ENCODE peak calls at places on chromosome 5, in nine cellular contexts. One of them, this sample, is unnamed.

GRCh38 chr5:38329132-38329715 is 70.9 kb downstream of the EGFLAM start:
- DNase-seq in activated T-helper 1 cell treated with anti-CD3 and anti-CD28 coated beads, Interleukin-2, amount 50 U/mL, for 16 hours: no peak
- DNase-seq in prostate gland: no peak
- DNase-seq in Calu3: peak
- DNase-seq in spleen: no peak
- DNase-seq in activated CD4-positive, alpha-beta T cell treated with anti-CD3 and anti-CD28 coated beads for 24 hours: no peak
- DNase-seq in dorsolateral prefrontal cortex: no peak
- DNase-seq in epithelial cell of prostate: no peak
- DNase-seq in stimulated activated CD8-positive, alpha-beta memory T cell treated with anti-CD3 and anti-CD28 coated beads, Interleukin-2, amount 100 ng/mL, for 48 hours: no peak
- DNase-seq in this sample: no peak

GRCh38 chr5:14718778-14719177 is 54.3 kb downstream of the OTULIN start:
- DNase-seq in activated T-helper 1 cell treated with anti-CD3 and anti-CD28 coated beads, Interleukin-2, amount 50 U/mL, for 16 hours: no peak
- DNase-seq in prostate gland: no peak
- DNase-seq in Calu3: no peak
- DNase-seq in spleen: no peak
- DNase-seq in activated CD4-positive, alpha-beta T cell treated with anti-CD3 and anti-CD28 coated beads for 24 hours: no peak
- DNase-seq in dorsolateral prefrontal cortex: no peak
- DNase-seq in epithelial cell of prostate: no peak
- DNase-seq in stimulated activated CD8-positive, alpha-beta memory T cell treated with anti-CD3 and anti-CD28 coated beads, Interleukin-2, amount 100 ng/mL, for 48 hours: no peak
- DNase-seq in this sample: no peak

GRCh38 chr5:68699966-68700365 is 393.8 kb upstream of the SLC30A5 start:
- DNase-seq in activated T-helper 1 cell treated with anti-CD3 and anti-CD28 coated beads, Interleukin-2, amount 50 U/mL, for 16 hours: no peak
- DNase-seq in prostate gland: no peak
- DNase-seq in Calu3: no peak
- DNase-seq in spleen: no peak
- DNase-seq in activated CD4-positive, alpha-beta T cell treated with anti-CD3 and anti-CD28 coated beads for 24 hours: no peak
- DNase-seq in dorsolateral prefrontal cortex: no peak
- DNase-seq in epithelial cell of prostate: no peak
- DNase-seq in stimulated activated CD8-positive, alpha-beta memory T cell treated with anti-CD3 and anti-CD28 coated beads, Interleukin-2, amount 100 ng/mL, for 48 hours: no peak
- DNase-seq in this sample: no peak

GRCh38 chr5:128491291-128491690 is 46.8 kb downstream of the FBN2 start:
- DNase-seq in activated T-helper 1 cell treated with anti-CD3 and anti-CD28 coated beads, Interleukin-2, amount 50 U/mL, for 16 hours: no peak
- DNase-seq in prostate gland: no peak
- DNase-seq in Calu3: no peak
- DNase-seq in spleen: no peak
- DNase-seq in activated CD4-positive, alpha-beta T cell treated with anti-CD3 and anti-CD28 coated beads for 24 hours: no peak
- DNase-seq in dorsolateral prefrontal cortex: no peak
- DNase-seq in epithelial cell of prostate: no peak
- DNase-seq in stimulated activated CD8-positive, alpha-beta memory T cell treated with anti-CD3 and anti-CD28 coated beads, Interleukin-2, amount 100 ng/mL, for 48 hours: no peak
- DNase-seq in this sample: no peak

GRCh38 chr5:19928556-19929421 is 59.2 kb downstream of the CDH18 start:
- DNase-seq in activated T-helper 1 cell treated with anti-CD3 and anti-CD28 coated beads, Interleukin-2, amount 50 U/mL, for 16 hours: no peak
- DNase-seq in prostate gland: no peak
- DNase-seq in Calu3: no peak
- DNase-seq in spleen: no peak
- DNase-seq in activated CD4-positive, alpha-beta T cell treated with anti-CD3 and anti-CD28 coated beads for 24 hours: no peak
- DNase-seq in dorsolateral prefrontal cortex: no peak
- DNase-seq in epithelial cell of prostate: peak
- DNase-seq in stimulated activated CD8-positive, alpha-beta memory T cell treated with anti-CD3 and anti-CD28 coated beads, Interleukin-2, amount 100 ng/mL, for 48 hours: no peak
- DNase-seq in this sample: no peak

GRCh38 chr5:150516011-150516410 is 8.1 kb downstream of the NDST1 start:
- DNase-seq in activated T-helper 1 cell treated with anti-CD3 and anti-CD28 coated beads, Interleukin-2, amount 50 U/mL, for 16 hours: no peak
- DNase-seq in prostate gland: no peak
- DNase-seq in Calu3: peak
- DNase-seq in spleen: no peak
- DNase-seq in activated CD4-positive, alpha-beta T cell treated with anti-CD3 and anti-CD28 coated beads for 24 hours: no peak
- DNase-seq in dorsolateral prefrontal cortex: peak
- DNase-seq in epithelial cell of prostate: no peak
- DNase-seq in stimulated activated CD8-positive, alpha-beta memory T cell treated with anti-CD3 and anti-CD28 coated beads, Interleukin-2, amount 100 ng/mL, for 48 hours: no peak
- DNase-seq in this sample: no peak

GRCh38 chr5:167255931-167256330 is 1035.5 kb upstream of the WWC1 start:
- DNase-seq in activated T-helper 1 cell treated with anti-CD3 and anti-CD28 coated beads, Interleukin-2, amount 50 U/mL, for 16 hours: no peak
- DNase-seq in prostate gland: no peak
- DNase-seq in Calu3: no peak
- DNase-seq in spleen: no peak
- DNase-seq in activated CD4-positive, alpha-beta T cell treated with anti-CD3 and anti-CD28 coated beads for 24 hours: no peak
- DNase-seq in dorsolateral prefrontal cortex: no peak
- DNase-seq in epithelial cell of prostate: no peak
- DNase-seq in stimulated activated CD8-positive, alpha-beta memory T cell treated with anti-CD3 and anti-CD28 coated beads, Interleukin-2, amount 100 ng/mL, for 48 hours: no peak
- DNase-seq in this sample: no peak

GRCh38 chr5:54895816-54896341 is 89.5 kb downstream of the ESM1 start:
- DNase-seq in activated T-helper 1 cell treated with anti-CD3 and anti-CD28 coated beads, Interleukin-2, amount 50 U/mL, for 16 hours: no peak
- DNase-seq in prostate gland: peak
- DNase-seq in Calu3: peak
- DNase-seq in spleen: no peak
- DNase-seq in activated CD4-positive, alpha-beta T cell treated with anti-CD3 and anti-CD28 coated beads for 24 hours: no peak
- DNase-seq in dorsolateral prefrontal cortex: peak
- DNase-seq in epithelial cell of prostate: no peak
- DNase-seq in stimulated activated CD8-positive, alpha-beta memory T cell treated with anti-CD3 and anti-CD28 coated beads, Interleukin-2, amount 100 ng/mL, for 48 hours: no peak
- DNase-seq in this sample: no peak

GRCh38 chr5:79408028-79408427 is 105.9 kb downstream of the HOMER1 start:
- DNase-seq in activated T-helper 1 cell treated with anti-CD3 and anti-CD28 coated beads, Interleukin-2, amount 50 U/mL, for 16 hours: no peak
- DNase-seq in prostate gland: no peak
- DNase-seq in Calu3: no peak
- DNase-seq in spleen: no peak
- DNase-seq in activated CD4-positive, alpha-beta T cell treated with anti-CD3 and anti-CD28 coated beads for 24 hours: no peak
- DNase-seq in dorsolateral prefrontal cortex: no peak
- DNase-seq in epithelial cell of prostate: no peak
- DNase-seq in stimulated activated CD8-positive, alpha-beta memory T cell treated with anti-CD3 and anti-CD28 coated beads, Interleukin-2, amount 100 ng/mL, for 48 hours: no peak
- DNase-seq in this sample: no peak

GRCh38 chr5:27124590-27124989 is 86.2 kb upstream of the CDH9 start:
- DNase-seq in activated T-helper 1 cell treated with anti-CD3 and anti-CD28 coated beads, Interleukin-2, amount 50 U/mL, for 16 hours: no peak
- DNase-seq in prostate gland: no peak
- DNase-seq in Calu3: peak
- DNase-seq in spleen: no peak
- DNase-seq in activated CD4-positive, alpha-beta T cell treated with anti-CD3 and anti-CD28 coated beads for 24 hours: no peak
- DNase-seq in dorsolateral prefrontal cortex: no peak
- DNase-seq in epithelial cell of prostate: no peak
- DNase-seq in stimulated activated CD8-positive, alpha-beta memory T cell treated with anti-CD3 and anti-CD28 coated beads, Interleukin-2, amount 100 ng/mL, for 48 hours: no peak
- DNase-seq in this sample: no peak

GRCh38 chr5:157558089-157558595 is 17.4 kb downstream of the ADAM19 start:
- DNase-seq in activated T-helper 1 cell treated with anti-CD3 and anti-CD28 coated beads, Interleukin-2, amount 50 U/mL, for 16 hours: no peak
- DNase-seq in prostate gland: no peak
- DNase-seq in Calu3: no peak
- DNase-seq in spleen: no peak
- DNase-seq in activated CD4-positive, alpha-beta T cell treated with anti-CD3 and anti-CD28 coated beads for 24 hours: no peak
- DNase-seq in dorsolateral prefrontal cortex: no peak
- DNase-seq in epithelial cell of prostate: peak
- DNase-seq in stimulated activated CD8-positive, alpha-beta memory T cell treated with anti-CD3 and anti-CD28 coated beads, Interleukin-2, amount 100 ng/mL, for 48 hours: no peak
- DNase-seq in this sample: no peak

GRCh38 chr5:71699233-71699632 is 19.8 kb upstream of the CARTPT start:
- DNase-seq in activated T-helper 1 cell treated with anti-CD3 and anti-CD28 coated beads, Interleukin-2, amount 50 U/mL, for 16 hours: no peak
- DNase-seq in prostate gland: no peak
- DNase-seq in Calu3: no peak
- DNase-seq in spleen: no peak
- DNase-seq in activated CD4-positive, alpha-beta T cell treated with anti-CD3 and anti-CD28 coated beads for 24 hours: no peak
- DNase-seq in dorsolateral prefrontal cortex: no peak
- DNase-seq in epithelial cell of prostate: peak
- DNase-seq in stimulated activated CD8-positive, alpha-beta memory T cell treated with anti-CD3 and anti-CD28 coated beads, Interleukin-2, amount 100 ng/mL, for 48 hours: no peak
- DNase-seq in this sample: no peak

GRCh38 chr5:126043684-126044083 is 379.5 kb upstream of the GRAMD2B start:
- DNase-seq in activated T-helper 1 cell treated with anti-CD3 and anti-CD28 coated beads, Interleukin-2, amount 50 U/mL, for 16 hours: no peak
- DNase-seq in prostate gland: no peak
- DNase-seq in Calu3: no peak
- DNase-seq in spleen: no peak
- DNase-seq in activated CD4-positive, alpha-beta T cell treated with anti-CD3 and anti-CD28 coated beads for 24 hours: no peak
- DNase-seq in dorsolateral prefrontal cortex: no peak
- DNase-seq in epithelial cell of prostate: no peak
- DNase-seq in stimulated activated CD8-positive, alpha-beta memory T cell treated with anti-CD3 and anti-CD28 coated beads, Interleukin-2, amount 100 ng/mL, for 48 hours: no peak
- DNase-seq in this sample: no peak